ENCODE peak calls at places on chromosomes 6 and 20, in six cellular contexts. E is PC-3, I is cardiac muscle cell, H is transverse colon, F is heart right ventricle, Q is A549. T is an unnamed sample.

GRCh38 chr20:8082999-8083398 is 49.1 kb upstream of the PLCB1 start:
- DNase-seq in E (no peak), I (no peak), H (no peak), F (peak), Q (no peak), T (no peak)

GRCh38 chr6:84728602-84729001 is 35.8 kb downstream of the TBX18 start:
- DNase-seq in E (peak), I (no peak), H (no peak), F (no peak), Q (peak), T (no peak)

GRCh38 chr6:53128842-53129241 is 19.8 kb downstream of the GCM1 start:
- DNase-seq in E (no peak), I (no peak), H (no peak), F (no peak), Q (no peak), T (no peak)

GRCh38 chr6:131982740-131983259 is 31.6 kb upstream of the CCN2 start:
- DNase-seq in E (peak), I (no peak), H (no peak), F (no peak), Q (no peak), T (no peak)

GRCh38 chr6:36947570-36948351 is 6.8 kb upstream of the PI16 start:
- DNase-seq in E (no peak), I (no peak), H (no peak), F (no peak), Q (no peak), T (no peak)

GRCh38 chr6:36897629-36898028 is 11.9 kb downstream of the C6orf89 start:
- DNase-seq in E (peak), I (peak), H (no peak), F (no peak), Q (peak), T (no peak)

GRCh38 chr6:168314948-168315347 is 4.6 kb downstream of the DACT2 start:
- DNase-seq in E (no peak), I (peak), H (no peak), F (no peak), Q (peak), T (no peak)

GRCh38 chr6:5905431-5906339 is 101.0 kb downstream of the NRN1 start:
- DNase-seq in E (peak), I (no peak), H (peak), F (peak), Q (no peak), T (no peak)

GRCh38 chr6:54130179-54130578 is 18.9 kb downstream of the MLIP start:
- DNase-seq in E (no peak), I (no peak), H (no peak), F (no peak), Q (no peak), T (no peak)

GRCh38 chr6:111219785-111220184 is 132.5 kb downstream of the SLC16A10 start:
- DNase-seq in E (no peak), I (no peak), H (no peak), F (no peak), Q (no peak), T (no peak)

GRCh38 chr20:7257719-7258466 is 490.4 kb downstream of the BMP2 start:
- DNase-seq in E (no peak), I (no peak), H (no peak), F (peak), Q (no peak), T (no peak)

DNA sequence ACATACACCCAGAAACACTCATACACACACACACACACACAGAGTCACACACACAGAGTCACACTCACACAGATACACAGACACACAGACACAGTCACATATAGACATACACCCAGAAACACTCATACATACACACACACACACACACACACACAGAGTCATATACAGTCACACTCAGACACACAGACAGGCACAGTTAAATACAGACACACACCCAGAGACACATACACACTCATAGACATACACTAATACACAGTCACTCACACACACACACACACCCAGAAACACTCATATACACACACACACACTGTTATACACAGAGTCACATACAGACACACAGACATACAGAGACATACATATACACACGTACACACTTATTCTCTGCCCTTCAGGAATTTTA is 250.9 kb downstream of the QKI start:
- DNase-seq in E (no peak), I (no peak), H (no peak), F (no peak), Q (no peak), T (no peak)
- H3K27ac ChIP-seq in E (no peak), I (no peak), H (no peak), F (no peak), Q (no peak), T (no peak)

GRCh38 chr6:14113951-14114350 is 3.6 kb upstream of the CD83 start:
- DNase-seq in E (no peak), I (no peak), H (no peak), F (no peak), Q (no peak), T (no peak)

GRCh38 chr6:14107000-14107399 is 10.6 kb upstream of the CD83 start:
- DNase-seq in E (no peak), I (no peak), H (no peak), F (no peak), Q (no peak), T (no peak)

GRCh38 chr6:14108571-14109410 is 8.8 kb upstream of the CD83 start:
- DNase-seq in E (no peak), I (no peak), H (peak), F (peak), Q (no peak), T (no peak)

GRCh38 chr6:14109411-14109826 is 8.2 kb upstream of the CD83 start:
- DNase-seq in E (no peak), I (no peak), H (no peak), F (no peak), Q (no peak), T (no peak)

DNA sequence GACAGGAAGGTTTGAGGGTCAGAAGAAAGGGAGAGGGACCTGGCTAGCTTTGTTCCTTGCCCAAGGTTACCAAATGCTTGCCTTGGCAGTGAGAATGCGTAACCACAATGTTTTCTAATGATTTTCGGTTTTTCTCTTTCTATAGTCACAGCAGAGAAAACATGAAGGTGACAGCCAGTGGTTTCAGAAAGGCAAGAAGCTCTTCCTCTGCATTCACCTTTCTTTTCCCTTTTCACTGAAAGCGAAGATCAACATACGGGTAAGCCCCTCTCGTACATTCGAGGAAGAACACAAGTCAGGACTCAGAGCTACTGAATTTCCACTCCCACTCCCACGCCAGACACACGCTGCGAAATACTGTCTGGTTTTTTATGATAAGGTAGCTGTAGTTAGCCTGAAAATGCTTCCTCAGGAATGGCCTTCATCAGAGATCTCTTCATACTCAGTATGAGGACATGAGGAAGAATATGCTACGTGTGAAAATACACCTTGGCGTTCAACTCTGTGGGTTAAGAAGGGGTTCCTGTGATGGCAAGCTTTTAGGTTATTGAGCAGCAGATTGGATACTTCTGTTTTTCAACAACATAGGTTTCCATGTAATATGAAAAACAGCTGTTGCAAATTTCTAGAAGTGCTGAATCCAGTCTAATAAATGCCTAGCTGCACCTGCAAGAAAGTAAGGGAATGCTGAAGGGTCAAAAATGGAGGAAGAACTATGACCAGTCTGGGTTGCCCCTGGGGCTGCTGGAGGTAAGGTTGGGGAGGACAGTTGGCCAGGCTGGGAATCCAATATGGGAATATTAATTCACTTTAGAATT is 7.4 kb upstream of the CD83 start:
- DNase-seq in E (no peak), I (no peak), H (no peak), F (no peak), Q (no peak), T (no peak)
- H3K4me3 ChIP-seq in E (no peak), I (no peak), H (no peak), F (no peak), Q (no peak), T (no peak)

GRCh38 chr20:62802026-62802712 is 2.5 kb upstream of the OGFR start:
- DNase-seq in E (no peak), I (no peak), H (no peak), F (no peak), Q (no peak), T (no peak)
- H3K27ac ChIP-seq in E (no peak), I (no peak), H (no peak), F (no peak), Q (no peak), T (no peak)

GRCh38 chr6:166955121-166955864 is 1.1 kb downstream of the RNASET2 start:
- DNase-seq in E (peak), I (peak), H (peak), F (no peak), Q (peak), T (peak)
- H3K4me3 ChIP-seq in E (peak), I (peak), H (peak), F (peak), Q (peak), T (peak)

DNA sequence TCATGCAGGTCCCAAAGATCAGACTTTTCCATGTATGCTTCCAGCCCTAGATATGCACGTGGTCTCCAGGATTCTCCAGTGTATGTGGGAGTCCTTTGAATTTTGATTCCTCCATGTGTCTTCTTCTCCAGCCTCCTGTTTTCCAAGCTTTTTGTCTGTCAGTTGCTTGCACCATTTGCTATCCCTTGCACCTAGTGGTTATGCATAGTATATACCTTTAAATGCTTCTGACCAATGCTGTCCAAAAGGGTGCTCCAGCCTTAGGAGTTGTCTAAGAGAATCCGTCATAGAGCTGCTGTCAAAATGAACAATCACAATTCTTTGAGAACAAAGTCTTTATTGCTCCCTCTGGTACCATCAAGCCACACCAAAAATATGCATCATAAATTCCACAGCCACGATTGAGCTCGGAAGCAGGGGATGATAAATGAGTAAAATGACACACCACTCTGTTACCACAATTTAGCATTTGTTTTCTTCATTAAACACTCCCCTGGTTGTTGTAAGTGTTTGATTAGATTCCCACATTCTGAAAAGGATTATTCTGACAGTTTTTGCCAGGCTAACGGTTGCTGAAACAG is 706.2 kb upstream of the GJE1 start:
- DNase-seq in E (no peak), I (no peak), H (no peak), F (no peak), Q (no peak), T (no peak)
- H3K27ac ChIP-seq in E (no peak), I (no peak), H (no peak), F (no peak), Q (no peak), T (no peak)

DNA sequence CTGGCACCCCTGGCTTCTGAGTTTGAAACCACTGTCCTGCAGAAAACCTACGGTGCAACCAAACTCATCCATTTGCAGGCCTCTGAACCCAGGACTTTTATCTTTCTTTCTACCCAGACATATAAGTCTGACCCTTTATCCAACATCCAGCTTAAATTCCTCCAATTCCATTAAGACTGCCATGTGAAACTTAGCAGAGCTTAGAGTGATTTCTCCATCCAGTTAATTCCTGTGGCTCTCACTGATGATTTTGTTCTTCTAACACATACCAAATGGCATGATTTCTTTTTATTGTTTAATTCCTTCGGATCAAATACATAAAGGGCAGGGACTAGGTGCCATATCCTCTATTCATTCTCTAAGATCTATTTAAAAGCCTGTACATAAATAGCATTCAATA is 93.0 kb downstream of the TASP1 start:
- DNase-seq in E (no peak), I (peak), H (no peak), F (no peak), Q (no peak), T (no peak)
- H3K4me3 ChIP-seq in E (no peak), I (no peak), H (no peak), F (no peak), Q (no peak), T (no peak)